ENCODE peak calls at places on chromosomes 11 and 22, in four cellular contexts. S is A549, Q is spleen, G is BE2C. C is an unnamed sample.

GRCh38 chr11:120121336-120121735 is 16.6 kb downstream of the TRIM29 start:
- DNase-seq in S (no peak), Q (no peak), G (no peak), C (no peak)

GRCh38 chr11:70430671-70431574 is 32.6 kb downstream of the CTTN start:
- DNase-seq in S (no peak), Q (no peak), G (no peak), C (no peak)

GRCh38 chr22:19407649-19408606 is 23.6 kb downstream of the HIRA start:
- DNase-seq in S (no peak), Q (no peak), G (peak), C (no peak)

GRCh38 chr11:95364324-95365295 is 133.6 kb upstream of the SESN3 start:
- DNase-seq in S (peak), Q (no peak), G (peak), C (no peak)

GRCh38 chr11:64170419-64170818 is 4.5 kb upstream of the MACROD1 start:
- DNase-seq in S (no peak), Q (no peak), G (no peak), C (no peak)

GRCh38 chr11:6298605-6299004 is 21.7 kb downstream of the CAVIN3 start:
- DNase-seq in S (peak), Q (no peak), G (peak), C (peak)

GRCh38 chr22:50677493-50678217 is 5.0 kb downstream of the SHANK3 start:
- DNase-seq in S (no peak), Q (peak), G (no peak), C (no peak)

GRCh38 chr11:122617297-122617696 is 38.2 kb upstream of the UBASH3B start:
- DNase-seq in S (no peak), Q (no peak), G (no peak), C (no peak)

GRCh38 chr11:130999086-130999485 is 82.8 kb upstream of the SNX19 start:
- DNase-seq in S (no peak), Q (no peak), G (no peak), C (no peak)

GRCh38 chr22:37486224-37486845 is at the start of gene MFNG:
- DNase-seq in S (peak), Q (peak), G (peak), C (peak)

GRCh38 chr11:3056296-3057068 is 741 bp downstream of the CARS1 start:
- DNase-seq in S (no peak), Q (no peak), G (no peak), C (no peak)

GRCh38 chr11:72605958-72606357 is 68.3 kb downstream of the PDE2A start:
- DNase-seq in S (no peak), Q (no peak), G (no peak), C (no peak)

GRCh38 chr22:49829044-49829719 is 1.5 kb upstream of the BRD1 start:
- DNase-seq in S (no peak), Q (peak), G (no peak), C (no peak)

GRCh38 chr11:10302744-10303557 is 1.9 kb upstream of the ADM start:
- DNase-seq in S (no peak), Q (peak), G (peak), C (peak)

GRCh38 chr22:18110194-18110943 is at the start of gene TUBA8:
- DNase-seq in S (no peak), Q (peak), G (peak), C (peak)

GRCh38 chr22:20407829-20408228 is 13.9 kb downstream of the ZNF74 start:
- DNase-seq in S (no peak), Q (no peak), G (no peak), C (no peak)

GRCh38 chr22:45551310-45552016 is 48.8 kb downstream of the FBLN1 start:
- DNase-seq in S (no peak), Q (no peak), G (no peak), C (no peak)

GRCh38 chr22:19912236-19912999 is 29.2 kb upstream of the COMT start:
- DNase-seq in S (no peak), Q (no peak), G (no peak), C (no peak)

GRCh38 chr22:29061773-29062172 is at the start of gene C22orf31:
- DNase-seq in S (no peak), Q (no peak), G (no peak), C (no peak)

GRCh38 chr11:130087294-130087926 is 17.7 kb downstream of the APLP2 start:
- DNase-seq in S (no peak), Q (no peak), G (no peak), C (no peak)

GRCh38 chr11:24373516-24373915 is 123.3 kb upstream of the LUZP2 start:
- DNase-seq in S (no peak), Q (no peak), G (no peak), C (no peak)

GRCh38 chr22:45771711-45772110 is 100.1 kb downstream of the ATXN10 start:
- DNase-seq in S (no peak), Q (no peak), G (no peak), C (no peak)

GRCh38 chr11:27611946-27612455 is 88.3 kb downstream of the BDNF start:
- DNase-seq in S (no peak), Q (no peak), G (no peak), C (no peak)

GRCh38 chr22:43345761-43346261 is 2.6 kb upstream of the SCUBE1 start:
- DNase-seq in S (no peak), Q (peak), G (no peak), C (no peak)

GRCh38 chr22:48891688-48892380 is 935.8 kb downstream of the BRD1 start:
- DNase-seq in S (no peak), Q (no peak), G (no peak), C (no peak)

GRCh38 chr11:132202621-132203020 is 832.2 kb downstream of the NTM start:
- DNase-seq in S (no peak), Q (no peak), G (no peak), C (no peak)

DNA sequence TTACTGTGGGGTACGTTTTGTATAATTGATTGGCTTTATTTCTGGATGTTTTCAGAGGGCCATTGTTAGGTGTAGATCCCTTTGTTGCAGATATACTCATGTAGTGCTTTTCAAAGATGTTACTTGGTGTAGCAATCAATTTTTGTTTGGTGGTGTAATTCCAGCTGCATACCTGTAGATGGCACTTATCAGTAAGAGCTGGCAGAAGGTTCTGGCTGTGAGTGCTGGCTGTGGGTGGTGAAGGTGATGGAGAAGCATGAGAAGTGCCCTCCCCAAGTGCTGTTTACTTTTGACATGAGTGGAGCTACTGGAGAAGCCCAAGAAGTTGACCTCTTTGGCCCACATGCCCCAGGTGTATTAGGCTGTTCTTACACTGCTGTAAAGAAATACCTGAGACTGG is 1074.9 kb downstream of the FAM181B start:
- DNase-seq in S (peak), Q (no peak), G (peak), C (no peak)
- TF ChIP-seq CTCF in S (peak), Q (no peak), G (peak), C (peak)

GRCh38 chr11:255176-255575 is 18.4 kb downstream of the PSMD13 start:
- DNase-seq in S (no peak), Q (no peak), G (no peak), C (no peak)

GRCh38 chr11:255816-256215 is 19.0 kb downstream of the PSMD13 start:
- DNase-seq in S (no peak), Q (no peak), G (no peak), C (no peak)

GRCh38 chr11:256952-257737 is 20.4 kb downstream of the PSMD13 start:
- DNase-seq in S (no peak), Q (no peak), G (no peak), C (no peak)

GRCh38 chr11:259374-259773 is 18.8 kb upstream of the NLRP6 start:
- DNase-seq in S (no peak), Q (no peak), G (no peak), C (no peak)

GRCh38 chr11:257766-258493 is 20.3 kb upstream of the NLRP6 start:
- DNase-seq in S (no peak), Q (no peak), G (no peak), C (no peak)
- TF ChIP-seq CTCF in S (no peak), Q (no peak), G (no peak), C (no peak)

DNA sequence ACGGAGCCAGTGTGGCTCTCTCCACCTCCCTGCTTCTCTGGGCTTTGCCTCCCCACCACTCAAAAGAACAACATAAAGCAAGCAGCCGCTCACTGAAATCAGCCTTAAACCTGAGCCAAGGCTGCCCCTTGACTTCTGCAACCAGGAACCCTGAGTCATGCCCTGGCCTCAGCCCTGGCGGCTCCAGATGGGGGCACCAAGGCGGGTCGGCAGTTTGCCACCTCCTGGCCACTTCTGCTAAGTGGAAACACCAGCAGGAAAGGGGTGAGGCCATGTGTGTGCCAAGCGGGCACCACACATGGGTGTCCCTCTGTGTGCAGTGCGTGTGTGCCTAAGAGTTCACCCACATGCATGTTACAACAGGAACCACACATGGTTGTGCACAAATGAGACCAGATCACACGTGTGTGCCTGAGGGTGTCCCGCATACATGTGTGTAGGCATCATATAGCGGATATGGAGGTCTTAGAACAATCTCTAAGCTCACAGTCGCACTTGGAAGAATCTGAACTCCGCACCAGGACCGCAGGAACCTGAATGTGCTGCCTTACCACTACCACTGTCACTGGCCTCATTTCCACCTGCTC is 221.2 kb downstream of the MN1 start:
- DNase-seq in S (no peak), Q (peak), G (no peak), C (no peak)
- TF ChIP-seq CTCF in S (no peak), Q (no peak), G (no peak), C (no peak)

GRCh38 chr11:12914401-12914912 is 94.7 kb upstream of the RASSF10 start:
- DNase-seq in S (peak), Q (no peak), G (peak), C (peak)
- TF ChIP-seq CTCF in S (peak), Q (peak), G (peak), C (peak)

GRCh38 chr11:112658521-112658920 is 302.7 kb upstream of the NCAM1 start:
- DNase-seq in S (no peak), Q (no peak), G (peak), C (peak)
- TF ChIP-seq CTCF in S (no peak), Q (no peak), G (no peak), C (no peak)

DNA sequence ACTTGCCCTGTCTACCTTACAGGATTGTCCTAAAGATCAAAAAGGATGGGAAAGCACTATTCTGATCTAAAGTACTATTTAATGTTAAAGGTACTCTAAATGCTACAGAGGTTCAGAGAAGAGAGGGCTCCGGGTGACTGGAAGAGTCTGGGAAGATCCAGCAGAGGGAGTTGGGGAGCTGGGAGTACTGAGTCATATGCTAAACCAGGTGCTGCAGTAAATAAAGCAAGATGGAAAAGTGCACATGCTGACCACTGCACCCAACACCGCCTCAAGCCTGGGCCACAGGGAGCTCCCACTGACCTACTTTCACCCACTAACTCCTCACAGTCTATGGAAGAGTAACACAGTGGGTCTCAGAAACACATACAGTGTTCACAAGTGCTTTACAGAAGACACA is 49.3 kb downstream of the WT1 start:
- DNase-seq in S (peak), Q (no peak), G (peak), C (no peak)
- TF ChIP-seq CTCF in S (peak), Q (no peak), G (peak), C (no peak)

GRCh38 chr11:108122166-108122628 is 830 bp downstream of the ACAT1 start:
- DNase-seq in S (no peak), Q (no peak), G (no peak), C (no peak)

GRCh38 chr11:108125126-108125525 is 3.8 kb downstream of the ACAT1 start:
- DNase-seq in S (no peak), Q (no peak), G (peak), C (no peak)

GRCh38 chr11:108117746-108118371 is 3.5 kb upstream of the ACAT1 start:
- DNase-seq in S (peak), Q (no peak), G (no peak), C (no peak)

GRCh38 chr11:108115495-108116140 is 5.7 kb upstream of the ACAT1 start:
- DNase-seq in S (peak), Q (no peak), G (peak), C (no peak)

GRCh38 chr11:108121274-108122155 is at the start of gene ACAT1:
- DNase-seq in S (peak), Q (peak), G (peak), C (peak)
- TF ChIP-seq CTCF in S (no peak), Q (peak), G (no peak), C (peak)

GRCh38 chr11:40513281-40513680 is 946.2 kb downstream of the LRRC4C start:
- DNase-seq in S (no peak), Q (no peak), G (no peak), C (no peak)

GRCh38 chr11:40508307-40508706 is 951.1 kb downstream of the LRRC4C start:
- DNase-seq in S (no peak), Q (no peak), G (no peak), C (no peak)

GRCh38 chr11:40517122-40517521 is 942.3 kb downstream of the LRRC4C start:
- DNase-seq in S (no peak), Q (no peak), G (no peak), C (no peak)

GRCh38 chr11:40514124-40514523 is 945.3 kb downstream of the LRRC4C start:
- DNase-seq in S (no peak), Q (no peak), G (no peak), C (no peak)
- TF ChIP-seq CTCF in S (no peak), Q (no peak), G (no peak), C (no peak)

C was measured in glutamatergic neuron.